ENCODE peak calls at places on chromosome 7, in six cellular contexts. H is EL; D is activated CD8-positive, alpha-beta memory T cell treated with anti-CD3 and anti-CD28 coated beads for 4 hours; E is H7; O is amniotic epithelial cell; F is NCI-H1694. V is an unnamed sample.

GRCh38 chr7:123242467-123243097 is 42.8 kb upstream of the SLC13A1 start:
- DNase-seq in F (no peak), H (no peak), O (no peak), D (no peak), E (no peak), V (no peak)

GRCh38 chr7:25565949-25566348 is 337.7 kb upstream of the NPVF start:
- DNase-seq in D (peak), E (peak), H (peak), F (peak), O (peak), V (peak)

GRCh38 chr7:152481082-152481481 is 45.3 kb upstream of the KMT2C start:
- DNase-seq in E (no peak), F (no peak), H (no peak), O (no peak), D (no peak), V (no peak)

GRCh38 chr7:70098905-70099672 is 500.8 kb downstream of the AUTS2 start:
- DNase-seq in H (no peak), F (no peak), E (no peak), D (no peak), O (no peak), V (no peak)

GRCh38 chr7:80937336-80937735 is 18.5 kb upstream of the SEMA3C start:
- DNase-seq in E (no peak), F (no peak), H (no peak), D (no peak), O (no peak), V (no peak)

GRCh38 chr7:80172387-80172786 is 37.8 kb downstream of the GNAI1 start:
- DNase-seq in O (no peak), D (no peak), E (no peak), F (no peak), H (no peak), V (no peak)

GRCh38 chr7:158394936-158395335 is 192.7 kb downstream of the PTPRN2 start:
- DNase-seq in D (no peak), E (peak), H (no peak), F (peak), O (no peak), V (no peak)

GRCh38 chr7:36151921-36152755 is 916 bp upstream of the EEPD1 start:
- DNase-seq in H (no peak), E (no peak), F (no peak), D (no peak), O (no peak), V (no peak)

GRCh38 chr7:116527521-116527920 is 2.7 kb downstream of the CAV1 start:
- DNase-seq in O (no peak), F (no peak), D (no peak), H (peak), E (no peak), V (no peak)

GRCh38 chr7:65971021-65971420 is 11.0 kb downstream of the GUSB start:
- DNase-seq in O (no peak), F (no peak), E (no peak), D (no peak), H (no peak), V (no peak)

GRCh38 chr7:43864126-43864525 is 5.2 kb downstream of the MRPS24 start:
- DNase-seq in O (no peak), D (no peak), F (no peak), E (no peak), H (no peak), V (no peak)

GRCh38 chr7:39904077-39904486 is 46.0 kb upstream of the CDK13 start:
- DNase-seq in E (no peak), H (peak), D (no peak), O (peak), F (no peak), V (no peak)

GRCh38 chr7:100968650-100969049 is 715 bp upstream of the MUC12 start:
- DNase-seq in D (no peak), O (no peak), E (peak), H (no peak), F (no peak), V (no peak)

GRCh38 chr7:77940647-77941046 is 142.1 kb downstream of the PHTF2 start:
- DNase-seq in D (no peak), F (peak), E (peak), O (peak), H (peak), V (peak)

GRCh38 chr7:76358478-76359110 is at the start of gene YWHAG:
- DNase-seq in H (peak), O (peak), F (peak), D (peak), E (peak), V (peak)

GRCh38 chr7:32957326-32958045 is at the start of gene FKBP9:
- DNase-seq in H (peak), F (peak), O (peak), D (no peak), E (peak), V (peak)

GRCh38 chr7:47293884-47294568 is 287.9 kb downstream of the TNS3 start:
- DNase-seq in E (no peak), D (no peak), F (no peak), O (peak), H (no peak), V (no peak)

GRCh38 chr7:7505936-7506335 is 29.7 kb downstream of the COL28A1 start:
- DNase-seq in H (no peak), O (no peak), D (no peak), E (no peak), F (no peak), V (no peak)

GRCh38 chr7:1946461-1947450 is 276.7 kb downstream of the ELFN1 start:
- DNase-seq in H (no peak), D (no peak), O (no peak), E (no peak), F (no peak), V (no peak)

GRCh38 chr7:7100432-7100849 is 81.9 kb upstream of the C1GALT1 start:
- DNase-seq in H (no peak), F (no peak), O (peak), E (peak), D (no peak), V (peak)

GRCh38 chr7:2321020-2321419 is 6.8 kb upstream of the SNX8 start:
- DNase-seq in O (peak), F (no peak), D (no peak), H (no peak), E (peak), V (no peak)

GRCh38 chr7:98465022-98465421 is 64.1 kb upstream of the BAIAP2L1 start:
- DNase-seq in F (no peak), E (no peak), O (no peak), D (no peak), H (no peak), V (no peak)

V was measured in NCI-H446 treated with DMSO at 0.1 percent for 48 hours.